ENCODE peak calls at places on chromosomes 6 and 20, in five cellular contexts. N is amniotic stem cell; P is head of caudate nucleus; Z is activated naive CD4-positive, alpha-beta T cell; C is retina. U is an unnamed sample.
A peak's percentile ranks its signal among the peaks of the same experiment; 100 is the strongest.

GRCh38 chr20:38836991-38837390 is 31.5 kb downstream of the PPP1R16B start:
- DNase-seq in N (no peak), P (no peak), Z (no peak), C (no peak), U (no peak)

GRCh38 chr20:50580016-50580747 is 70.0 kb downstream of the PTPN1 start:
- DNase-seq in N (no peak), P (peak; percentile 56), Z (peak; percentile 35), C (peak; percentile 69), U (peak; percentile 78)

GRCh38 chr6:42093582-42094329 is 43.4 kb downstream of the TAF8 start:
- DNase-seq in N (no peak), P (no peak), Z (no peak), C (no peak), U (peak; percentile 34)

GRCh38 chr6:31386099-31386498 is 17.3 kb upstream of the MICA start:
- DNase-seq in N (no peak), P (no peak), Z (no peak), C (no peak), U (no peak)

GRCh38 chr20:37777012-37777411 is 83.2 kb downstream of the CTNNBL1 start:
- DNase-seq in N (no peak), P (no peak), Z (no peak), C (no peak), U (no peak)

GRCh38 chr6:100763617-100764016 is 117.5 kb downstream of the ASCC3 start:
- DNase-seq in N (no peak), P (no peak), Z (no peak), C (no peak), U (no peak)

GRCh38 chr6:119355157-119355556 is 5.6 kb upstream of the MAN1A1 start:
- DNase-seq in N (no peak), P (no peak), Z (no peak), C (no peak), U (no peak)

GRCh38 chr6:111406200-111406711 is 76.8 kb downstream of the REV3L start:
- DNase-seq in N (no peak), P (no peak), Z (no peak), C (no peak), U (no peak)

GRCh38 chr6:118650500-118651281 is 700 bp downstream of the CEP85L start:
- DNase-seq in N (no peak), P (no peak), Z (peak; percentile 39), C (peak; percentile 93), U (peak; percentile 79)

GRCh38 chr6:79946242-79946641 is 1.1 kb downstream of the ELOVL4 start:
- DNase-seq in N (no peak), P (no peak), Z (no peak), C (no peak), U (peak; percentile 82)

GRCh38 chr20:24235224-24235735 is 234.1 kb upstream of the SYNDIG1 start:
- DNase-seq in N (no peak), P (no peak), Z (no peak), C (peak; percentile 61), U (peak; percentile 63)

GRCh38 chr6:120357447-120357846 is 976.8 kb downstream of the TBC1D32 start:
- DNase-seq in N (no peak), P (no peak), Z (no peak), C (peak; percentile 24), U (no peak)

GRCh38 chr20:54668271-54669053 is 193.1 kb downstream of the DOK5 start:
- DNase-seq in N (no peak), P (no peak), Z (peak; percentile 3), C (peak; percentile 37), U (peak; percentile 53)

GRCh38 chr6:89216411-89216810 is 747 bp downstream of the GABRR1 start:
- DNase-seq in N (no peak), P (no peak), Z (no peak), C (no peak), U (no peak)

GRCh38 chr6:166258854-166259276 is 49.3 kb downstream of the PRR18 start:
- DNase-seq in N (no peak), P (no peak), Z (no peak), C (no peak), U (no peak)